ENCODE peak calls at places on chromosomes 4 and X, in six cellular contexts. One of them, this sample, is unnamed.

GRCh38 chr4:153232768-153233167 is 28.5 kb downstream of the TRIM2 start:
- DNase-seq in AG04450: no peak
- DNase-seq in IMR-90: no peak
- DNase-seq in foreskin keratinocyte: no peak
- DNase-seq in CD4-positive, CD25-positive, alpha-beta regulatory T cell: no peak
- DNase-seq in RKO: no peak
- DNase-seq in this sample: no peak

GRCh38 chrX:150086371-150086770 is 148.1 kb upstream of the EOLA2 start:
- DNase-seq in CD4-positive, CD25-positive, alpha-beta regulatory T cell: no peak
- DNase-seq in AG04450: no peak
- DNase-seq in IMR-90: no peak
- DNase-seq in RKO: no peak
- DNase-seq in foreskin keratinocyte: no peak
- DNase-seq in this sample: no peak

GRCh38 chrX:107537815-107538214 is 88.4 kb downstream of the FRMPD3 start:
- DNase-seq in AG04450: no peak
- DNase-seq in RKO: peak; percentile 24
- DNase-seq in foreskin keratinocyte: peak; percentile 29
- DNase-seq in CD4-positive, CD25-positive, alpha-beta regulatory T cell: peak; percentile 53
- DNase-seq in IMR-90: peak; percentile 50
- DNase-seq in this sample: no peak

GRCh38 chrX:71911731-71912050 is 1.0 kb downstream of the NHSL2 start:
- DNase-seq in CD4-positive, CD25-positive, alpha-beta regulatory T cell: no peak
- DNase-seq in IMR-90: no peak
- DNase-seq in AG04450: no peak
- DNase-seq in foreskin keratinocyte: no peak
- DNase-seq in RKO: no peak
- DNase-seq in this sample: no peak

GRCh38 chr4:2353222-2354107 is 65.0 kb downstream of the ZFYVE28 start:
- DNase-seq in RKO: no peak
- DNase-seq in IMR-90: no peak
- DNase-seq in CD4-positive, CD25-positive, alpha-beta regulatory T cell: no peak
- DNase-seq in foreskin keratinocyte: no peak
- DNase-seq in AG04450: no peak
- DNase-seq in this sample: no peak

GRCh38 chr4:79623125-79623905 is 215.3 kb upstream of the GK2 start:
- DNase-seq in RKO: no peak
- DNase-seq in CD4-positive, CD25-positive, alpha-beta regulatory T cell: no peak
- DNase-seq in AG04450: no peak
- DNase-seq in foreskin keratinocyte: no peak
- DNase-seq in IMR-90: peak; percentile 5
- DNase-seq in this sample: no peak

GRCh38 chr4:3644849-3645627 is 112.8 kb upstream of the LRPAP1 start:
- DNase-seq in AG04450: no peak
- DNase-seq in foreskin keratinocyte: no peak
- DNase-seq in CD4-positive, CD25-positive, alpha-beta regulatory T cell: no peak
- DNase-seq in IMR-90: no peak
- DNase-seq in RKO: peak; percentile 34
- DNase-seq in this sample: no peak

GRCh38 chr4:174324725-174325124 is 41.0 kb downstream of the CEP44 start:
- DNase-seq in RKO: peak; percentile 11
- DNase-seq in CD4-positive, CD25-positive, alpha-beta regulatory T cell: no peak
- DNase-seq in AG04450: no peak
- DNase-seq in foreskin keratinocyte: no peak
- DNase-seq in IMR-90: peak; percentile 52
- DNase-seq in this sample: no peak

GRCh38 chrX:57453901-57454300 is 137.9 kb upstream of the ZXDB start:
- DNase-seq in foreskin keratinocyte: peak; percentile 2
- DNase-seq in CD4-positive, CD25-positive, alpha-beta regulatory T cell: peak; percentile 53
- DNase-seq in IMR-90: peak; percentile 4
- DNase-seq in RKO: peak; percentile 63
- DNase-seq in AG04450: no peak
- DNase-seq in this sample: no peak

GRCh38 chr4:58587856-58588255 is 1477.7 kb upstream of the IGFBP7 start:
- DNase-seq in foreskin keratinocyte: peak; percentile 28
- DNase-seq in IMR-90: no peak
- DNase-seq in RKO: peak; percentile 52
- DNase-seq in CD4-positive, CD25-positive, alpha-beta regulatory T cell: no peak
- DNase-seq in AG04450: no peak
- DNase-seq in this sample: no peak

GRCh38 chr4:11585506-11585905 is 156.8 kb upstream of the HS3ST1 start:
- DNase-seq in CD4-positive, CD25-positive, alpha-beta regulatory T cell: no peak
- DNase-seq in foreskin keratinocyte: peak; percentile 67
- DNase-seq in IMR-90: no peak
- DNase-seq in AG04450: no peak
- DNase-seq in RKO: no peak
- DNase-seq in this sample: no peak

GRCh38 chr4:6948134-6948460 is 38.5 kb downstream of the TBC1D14 start:
- DNase-seq in AG04450: no peak
- DNase-seq in RKO: no peak
- DNase-seq in IMR-90: no peak
- DNase-seq in CD4-positive, CD25-positive, alpha-beta regulatory T cell: no peak
- DNase-seq in foreskin keratinocyte: no peak
- DNase-seq in this sample: no peak

GRCh38 chr4:184189966-184190365 is 27.7 kb downstream of the ENPP6 start:
- DNase-seq in foreskin keratinocyte: peak; percentile 34
- DNase-seq in IMR-90: no peak
- DNase-seq in RKO: no peak
- DNase-seq in CD4-positive, CD25-positive, alpha-beta regulatory T cell: no peak
- DNase-seq in AG04450: no peak
- DNase-seq in this sample: no peak

GRCh38 chrX:45774961-45775360 is 574.3 kb upstream of the DIPK2B start:
- DNase-seq in IMR-90: peak; percentile 81
- DNase-seq in AG04450: no peak
- DNase-seq in foreskin keratinocyte: peak; percentile 74
- DNase-seq in CD4-positive, CD25-positive, alpha-beta regulatory T cell: no peak
- DNase-seq in RKO: peak; percentile 92
- DNase-seq in this sample: peak; percentile 50

GRCh38 chr4:122764808-122765189 is 32.3 kb downstream of the BBS12 start:
- DNase-seq in foreskin keratinocyte: peak; percentile 76
- DNase-seq in RKO: peak; percentile 22
- DNase-seq in AG04450: peak; percentile 54
- DNase-seq in CD4-positive, CD25-positive, alpha-beta regulatory T cell: no peak
- DNase-seq in IMR-90: peak; percentile 92
- DNase-seq in this sample: no peak

GRCh38 chrX:72620550-72621145 is 48.0 kb upstream of the HDAC8 start:
- DNase-seq in AG04450: peak; percentile 44
- DNase-seq in RKO: peak; percentile 92
- DNase-seq in IMR-90: peak; percentile 89
- DNase-seq in foreskin keratinocyte: peak; percentile 69
- DNase-seq in CD4-positive, CD25-positive, alpha-beta regulatory T cell: peak; percentile 23
- DNase-seq in this sample: peak; percentile 59

GRCh38 chr4:5711479-5712184 is 631 bp downstream of the EVC start:
- DNase-seq in RKO: no peak
- DNase-seq in CD4-positive, CD25-positive, alpha-beta regulatory T cell: no peak
- DNase-seq in IMR-90: peak; percentile 51
- DNase-seq in foreskin keratinocyte: peak; percentile 34
- DNase-seq in AG04450: no peak
- DNase-seq in this sample: no peak

GRCh38 chr4:10092481-10093272 is 23.9 kb downstream of the WDR1 start:
- DNase-seq in CD4-positive, CD25-positive, alpha-beta regulatory T cell: no peak
- DNase-seq in AG04450: no peak
- DNase-seq in RKO: no peak
- DNase-seq in IMR-90: no peak
- DNase-seq in foreskin keratinocyte: no peak
- DNase-seq in this sample: no peak

GRCh38 chr4:46934731-46935130 is 25.7 kb upstream of the COX7B2 start:
- DNase-seq in IMR-90: no peak
- DNase-seq in AG04450: no peak
- DNase-seq in CD4-positive, CD25-positive, alpha-beta regulatory T cell: no peak
- DNase-seq in RKO: no peak
- DNase-seq in foreskin keratinocyte: no peak
- DNase-seq in this sample: no peak

GRCh38 chr4:83074086-83074704 is 39.2 kb downstream of the COPS4 start:
- DNase-seq in RKO: peak; percentile 83
- DNase-seq in foreskin keratinocyte: peak; percentile 61
- DNase-seq in AG04450: peak; percentile 43
- DNase-seq in CD4-positive, CD25-positive, alpha-beta regulatory T cell: peak; percentile 93
- DNase-seq in IMR-90: peak; percentile 82
- DNase-seq in this sample: peak; percentile 60

GRCh38 chr4:4402966-4403365 is 16.1 kb downstream of the NSG1 start:
- DNase-seq in RKO: no peak
- DNase-seq in CD4-positive, CD25-positive, alpha-beta regulatory T cell: no peak
- DNase-seq in AG04450: no peak
- DNase-seq in IMR-90: peak; percentile 8
- DNase-seq in foreskin keratinocyte: peak; percentile 90
- DNase-seq in this sample: no peak

GRCh38 chr4:124589827-124590226 is 122.7 kb downstream of the ANKRD50 start:
- DNase-seq in CD4-positive, CD25-positive, alpha-beta regulatory T cell: no peak
- DNase-seq in AG04450: no peak
- DNase-seq in RKO: no peak
- DNase-seq in foreskin keratinocyte: no peak
- DNase-seq in IMR-90: no peak
- DNase-seq in this sample: no peak

GRCh38 chr4:56051710-56052075 is 102.9 kb downstream of the CEP135 start:
- DNase-seq in foreskin keratinocyte: no peak
- DNase-seq in RKO: no peak
- DNase-seq in AG04450: no peak
- DNase-seq in IMR-90: no peak
- DNase-seq in CD4-positive, CD25-positive, alpha-beta regulatory T cell: no peak
- DNase-seq in this sample: no peak

GRCh38 chrX:130049821-130050220 is 60.5 kb downstream of the ELF4 start:
- DNase-seq in RKO: no peak
- DNase-seq in IMR-90: no peak
- DNase-seq in foreskin keratinocyte: no peak
- DNase-seq in CD4-positive, CD25-positive, alpha-beta regulatory T cell: no peak
- DNase-seq in AG04450: no peak
- DNase-seq in this sample: no peak

GRCh38 chrX:40772290-40772689 is 36.9 kb upstream of the MED14 start:
- DNase-seq in IMR-90: peak; percentile 75
- DNase-seq in foreskin keratinocyte: peak; percentile 88
- DNase-seq in RKO: no peak
- DNase-seq in AG04450: no peak
- DNase-seq in CD4-positive, CD25-positive, alpha-beta regulatory T cell: no peak
- DNase-seq in this sample: no peak

GRCh38 chrX:71823391-71824057 is 60.4 kb downstream of the CXorf49B start:
- DNase-seq in AG04450: no peak
- DNase-seq in CD4-positive, CD25-positive, alpha-beta regulatory T cell: no peak
- DNase-seq in foreskin keratinocyte: no peak
- DNase-seq in IMR-90: no peak
- DNase-seq in RKO: no peak
- DNase-seq in this sample: no peak

GRCh38 chrX:107894038-107894437 is 68.4 kb downstream of the MID2 start:
- DNase-seq in IMR-90: peak; percentile 42
- DNase-seq in foreskin keratinocyte: peak; percentile 50
- DNase-seq in RKO: peak; percentile 68
- DNase-seq in CD4-positive, CD25-positive, alpha-beta regulatory T cell: peak; percentile 65
- DNase-seq in AG04450: no peak
- DNase-seq in this sample: no peak

GRCh38 chr4:15427715-15428114 is at the start of gene C1QTNF7:
- DNase-seq in IMR-90: no peak
- DNase-seq in foreskin keratinocyte: no peak
- DNase-seq in RKO: no peak
- DNase-seq in AG04450: no peak
- DNase-seq in CD4-positive, CD25-positive, alpha-beta regulatory T cell: no peak
- DNase-seq in this sample: no peak

This sample was measured in pulmonary artery endothelial cell.